ENCODE peak calls at places on chromosomes 11 and 22, in five cellular contexts. P is ACHN, N is HFF-Myc, H is posterior vena cava, X is GM23248. S is an unnamed sample.

GRCh38 chr11:15158351-15159015 is 43.8 kb downstream of the INSC start:
- DNase-seq in P (no peak), N (peak; percentile 33), H (no peak), X (peak; percentile 86), S (no peak)

GRCh38 chr22:45310331-45311032 is 748 bp downstream of the FAM118A start:
- DNase-seq in P (no peak), N (no peak), H (no peak), X (peak; percentile 29), S (no peak)

GRCh38 chr11:67355023-67355793 is 1.9 kb upstream of the POLD4 start:
- DNase-seq in P (no peak), N (no peak), H (no peak), X (peak; percentile 46), S (no peak)

GRCh38 chr22:26660961-26661578 is 3.7 kb downstream of the MIAT start:
- DNase-seq in P (no peak), N (no peak), H (no peak), X (no peak), S (no peak)

GRCh38 chr11:46120711-46121327 is 435 bp downstream of the PHF21A start:
- DNase-seq in P (peak; percentile 65), N (peak; percentile 42), H (no peak), X (peak; percentile 74), S (peak; percentile 36)

GRCh38 chr22:28015056-28015445 is 96.0 kb upstream of the PITPNB start:
- DNase-seq in P (no peak), N (no peak), H (peak; percentile 76), X (no peak), S (no peak)

GRCh38 chr11:99932684-99933083 is 754.4 kb upstream of the ARHGAP42 start:
- DNase-seq in P (no peak), N (no peak), H (no peak), X (no peak), S (no peak)

GRCh38 chr11:35584321-35584720 is 33.9 kb upstream of the FJX1 start:
- DNase-seq in P (no peak), N (peak; percentile 76), H (no peak), X (peak; percentile 72), S (no peak)

GRCh38 chr11:100208207-100208606 is 478.9 kb upstream of the ARHGAP42 start:
- DNase-seq in P (no peak), N (peak; percentile 16), H (no peak), X (no peak), S (no peak)

GRCh38 chr22:42623756-42624446 is 9.2 kb upstream of the POLDIP3 start:
- DNase-seq in P (no peak), N (no peak), H (no peak), X (no peak), S (no peak)

GRCh38 chr22:20565079-20565734 is 57.8 kb downstream of the MED15 start:
- DNase-seq in P (no peak), N (no peak), H (peak; percentile 42), X (peak; percentile 47), S (no peak)

GRCh38 chr22:33000342-33001280 is 57.6 kb downstream of the SYN3 start:
- DNase-seq in P (peak; percentile 15), N (peak; percentile 7), H (peak; percentile 86), X (peak; percentile 71), S (no peak)

GRCh38 chr11:92048415-92048814 is 176.2 kb upstream of the FAT3 start:
- DNase-seq in P (no peak), N (no peak), H (no peak), X (no peak), S (no peak)

S was measured in epithelial cell of proximal tubule.